ENCODE peak calls at places on chromosome 10, in nine cellular contexts. D is effector CD4-positive, alpha-beta T cell; W is stimulated activated CD8-positive, alpha-beta memory T cell treated with anti-CD3 and anti-CD28 coated beads, Interleukin-4, amount 100 ng/mL, for 24 hours; Y is NCI-H2029; M is small intestine; I is HepG2; O is epithelial cell of proximal tubule; F is HTR-8/SVneo; G is NCI-H2081. U is an unnamed sample.
A peak's percentile ranks its signal among the peaks of the same experiment; 100 is the strongest.

GRCh38 chr10:63765126-63765525 is 243.9 kb downstream of the REEP3 start:
- DNase-seq in D (no peak), W (no peak), Y (no peak), M (no peak), I (no peak), O (peak; percentile 29), F (no peak), G (no peak), U (no peak)

GRCh38 chr10:86661161-86662025 is 6.9 kb upstream of the LDB3 start:
- DNase-seq in D (no peak), W (no peak), Y (no peak), M (no peak), I (no peak), O (no peak), F (no peak), G (no peak), U (no peak)

GRCh38 chr10:63115732-63116383 is 17.3 kb upstream of the NRBF2 start:
- DNase-seq in D (no peak), W (no peak), Y (no peak), M (no peak), I (peak; percentile 67), O (peak; percentile 78), F (no peak), G (no peak), U (no peak)

GRCh38 chr10:21157664-21158063 is 260.6 kb upstream of the NEBL start:
- DNase-seq in D (no peak), W (no peak), Y (no peak), M (no peak), I (no peak), O (no peak), F (no peak), G (no peak), U (no peak)

GRCh38 chr10:75508814-75509306 is 77.4 kb downstream of the LRMDA start:
- DNase-seq in D (no peak), W (no peak), Y (no peak), M (no peak), I (no peak), O (no peak), F (no peak), G (peak; percentile 58), U (no peak)

GRCh38 chr10:131095109-131095580 is 216.4 kb downstream of the TCERG1L start:
- DNase-seq in D (no peak), W (no peak), Y (no peak), M (no peak), I (no peak), O (no peak), F (no peak), G (no peak), U (no peak)

GRCh38 chr10:5812283-5813090 is 747 bp downstream of the GDI2 start:
- DNase-seq in D (peak; percentile 21), W (peak; percentile 20), Y (no peak), M (peak; percentile 40), I (no peak), O (no peak), F (no peak), G (peak; percentile 2), U (no peak)

GRCh38 chr10:107859065-107859464 is 694.6 kb upstream of the SORCS1 start:
- DNase-seq in D (no peak), W (no peak), Y (no peak), M (no peak), I (no peak), O (no peak), F (no peak), G (no peak), U (no peak)

GRCh38 chr10:114405011-114405350 is 679 bp upstream of the AFAP1L2 start:
- DNase-seq in D (no peak), W (no peak), Y (no peak), M (peak; percentile 59), I (no peak), O (no peak), F (no peak), G (no peak), U (no peak)

GRCh38 chr10:29517352-29517923 is 117.3 kb downstream of the SVIL start:
- DNase-seq in D (no peak), W (no peak), Y (no peak), M (peak; percentile 20), I (peak; percentile 43), O (no peak), F (peak; percentile 63), G (no peak), U (no peak)

GRCh38 chr10:74156919-74157289 is 5.9 kb downstream of the ADK start:
- DNase-seq in D (no peak), W (no peak), Y (no peak), M (no peak), I (no peak), O (no peak), F (no peak), G (no peak), U (no peak)

GRCh38 chr10:6499974-6500373 is 80.1 kb downstream of the PRKCQ start:
- DNase-seq in D (no peak), W (no peak), Y (no peak), M (no peak), I (no peak), O (no peak), F (no peak), G (no peak), U (no peak)

GRCh38 chr10:78600121-78600665 is 468.6 kb upstream of the ZMIZ1 start:
- DNase-seq in D (no peak), W (no peak), Y (no peak), M (no peak), I (no peak), O (no peak), F (no peak), G (no peak), U (no peak)

GRCh38 chr10:102435529-102436233 is 3.3 kb upstream of the CUEDC2 start:
- DNase-seq in D (no peak), W (no peak), Y (no peak), M (peak; percentile 27), I (no peak), O (no peak), F (no peak), G (no peak), U (no peak)

GRCh38 chr10:131896403-131896802 is 4.4 kb upstream of the PPP2R2D start:
- DNase-seq in D (peak; percentile 29), W (no peak), Y (no peak), M (no peak), I (no peak), O (no peak), F (no peak), G (no peak), U (no peak)

GRCh38 chr10:30062090-30062489 is 2.7 kb upstream of the JCAD start:
- DNase-seq in D (no peak), W (no peak), Y (no peak), M (no peak), I (no peak), O (no peak), F (no peak), G (no peak), U (no peak)

GRCh38 chr10:82953909-82954308 is 1078.9 kb downstream of the NRG3 start:
- DNase-seq in D (no peak), W (no peak), Y (no peak), M (no peak), I (no peak), O (no peak), F (no peak), G (peak; percentile 7), U (no peak)

GRCh38 chr10:97319671-97320479 is 804 bp downstream of the FRAT1 start:
- DNase-seq in D (peak; percentile 49), W (peak; percentile 40), Y (no peak), M (peak; percentile 64), I (peak; percentile 54), O (no peak), F (no peak), G (no peak), U (no peak)

GRCh38 chr10:115539142-115539762 is 446.1 kb downstream of the ATRNL1 start:
- DNase-seq in D (no peak), W (no peak), Y (no peak), M (no peak), I (no peak), O (no peak), F (no peak), G (peak; percentile 34), U (no peak)

GRCh38 chr10:16843252-16843870 is 26.1 kb upstream of the RSU1 start:
- DNase-seq in D (no peak), W (no peak), Y (peak; percentile 25), M (peak; percentile 59), I (peak; percentile 64), O (peak; percentile 52), F (peak; percentile 25), G (peak; percentile 66), U (peak; percentile 16)

GRCh38 chr10:84333864-84334451 is 5.6 kb downstream of the CCSER2 start:
- DNase-seq in D (peak; percentile 57), W (peak; percentile 40), Y (no peak), M (peak; percentile 31), I (no peak), O (no peak), F (no peak), G (no peak), U (no peak)

GRCh38 chr10:124708922-124709520 is 35.2 kb downstream of the FAM53B start:
- DNase-seq in D (no peak), W (no peak), Y (no peak), M (no peak), I (no peak), O (no peak), F (no peak), G (peak; percentile 63), U (no peak)

U was measured in GM12864.